ENCODE peak calls at places on chromosomes 2 and 18, in ten cellular contexts. T is breast epithelium; O is adrenal gland; V is colonic mucosa; L is type B pancreatic cell; U is esophagus squamous epithelium; J is CD4-positive, alpha-beta T cell; W is hepatocyte; S is progenitor cell of endocrine pancreas; Y is HCT116. B is an unnamed sample.

GRCh38 chr2:241796209-241796608 is 12.8 kb upstream of the NEU4 start:
- DNase-seq in T (no peak), O (no peak), V (no peak), L (no peak), U (no peak), J (peak; percentile 3), W (no peak), S (no peak), Y (no peak), B (no peak)

GRCh38 chr2:113896791-113897190 is 6.9 kb downstream of the ACTR3 start:
- DNase-seq in T (no peak), O (no peak), V (no peak), L (no peak), U (no peak), J (no peak), W (no peak), S (no peak), Y (no peak), B (no peak)

GRCh38 chr2:142777742-142778141 is 99.7 kb upstream of the KYNU start:
- DNase-seq in T (no peak), O (no peak), V (no peak), L (no peak), U (no peak), J (no peak), W (no peak), S (no peak), Y (no peak), B (no peak)

GRCh38 chr2:101356486-101356885 is 30.8 kb downstream of the CREG2 start:
- DNase-seq in T (no peak), O (no peak), V (no peak), L (no peak), U (no peak), J (no peak), W (no peak), S (no peak), Y (no peak), B (no peak)

GRCh38 chr2:3094999-3095958 is 282.3 kb downstream of the EIPR1 start:
- DNase-seq in T (peak; percentile 10), O (no peak), V (peak; percentile 11), L (no peak), U (no peak), J (no peak), W (no peak), S (no peak), Y (no peak), B (no peak)

GRCh38 chr2:128228894-128229293 is 89.8 kb downstream of the HS6ST1 start:
- DNase-seq in T (no peak), O (no peak), V (no peak), L (no peak), U (no peak), J (no peak), W (no peak), S (no peak), Y (no peak), B (no peak)

GRCh38 chr2:64808092-64808491 is 154.4 kb upstream of the SERTAD2 start:
- DNase-seq in T (no peak), O (no peak), V (no peak), L (no peak), U (no peak), J (no peak), W (no peak), S (no peak), Y (no peak), B (no peak)

GRCh38 chr18:26777316-26778053 is 88.0 kb downstream of the AQP4 start:
- DNase-seq in T (peak; percentile 34), O (no peak), V (no peak), L (no peak), U (no peak), J (no peak), W (peak; percentile 19), S (no peak), Y (no peak), B (no peak)

GRCh38 chr2:233314180-233314579 is 6.6 kb downstream of the SAG start:
- DNase-seq in T (no peak), O (no peak), V (no peak), L (no peak), U (no peak), J (no peak), W (no peak), S (no peak), Y (no peak), B (no peak)

GRCh38 chr2:216695401-216695821 is at the start of gene IGFBP5:
- DNase-seq in T (peak; percentile 78), O (peak; percentile 84), V (peak; percentile 72), L (peak; percentile 85), U (no peak), J (no peak), W (peak; percentile 94), S (no peak), Y (no peak), B (peak; percentile 69)

GRCh38 chr2:219247678-219248642 is 2.7 kb downstream of the STK16 start:
- DNase-seq in T (no peak), O (no peak), V (no peak), L (no peak), U (no peak), J (peak; percentile 72), W (no peak), S (no peak), Y (no peak), B (no peak)

GRCh38 chr2:63792523-63792922 is 49.2 kb upstream of the UGP2 start:
- DNase-seq in T (no peak), O (no peak), V (no peak), L (no peak), U (no peak), J (no peak), W (peak; percentile 10), S (no peak), Y (no peak), B (peak; percentile 6)

GRCh38 chr2:120177011-120177621 is 46.1 kb downstream of the TMEM185B start:
- DNase-seq in T (peak; percentile 21), O (peak; percentile 29), V (peak; percentile 28), L (no peak), U (no peak), J (peak; percentile 79), W (no peak), S (no peak), Y (no peak), B (no peak)

GRCh38 chr2:120180066-120180465 is 43.1 kb downstream of the TMEM185B start:
- DNase-seq in T (no peak), O (no peak), V (no peak), L (no peak), U (no peak), J (no peak), W (no peak), S (no peak), Y (no peak), B (no peak)

GRCh38 chr2:120177973-120178372 is 45.2 kb downstream of the TMEM185B start:
- DNase-seq in T (no peak), O (no peak), V (no peak), L (no peak), U (no peak), J (no peak), W (no peak), S (no peak), Y (no peak), B (no peak)

GRCh38 chr2:120176526-120176925 is 46.7 kb downstream of the TMEM185B start:
- DNase-seq in T (no peak), O (no peak), V (no peak), L (no peak), U (no peak), J (no peak), W (no peak), S (no peak), Y (no peak), B (no peak)

DNA sequence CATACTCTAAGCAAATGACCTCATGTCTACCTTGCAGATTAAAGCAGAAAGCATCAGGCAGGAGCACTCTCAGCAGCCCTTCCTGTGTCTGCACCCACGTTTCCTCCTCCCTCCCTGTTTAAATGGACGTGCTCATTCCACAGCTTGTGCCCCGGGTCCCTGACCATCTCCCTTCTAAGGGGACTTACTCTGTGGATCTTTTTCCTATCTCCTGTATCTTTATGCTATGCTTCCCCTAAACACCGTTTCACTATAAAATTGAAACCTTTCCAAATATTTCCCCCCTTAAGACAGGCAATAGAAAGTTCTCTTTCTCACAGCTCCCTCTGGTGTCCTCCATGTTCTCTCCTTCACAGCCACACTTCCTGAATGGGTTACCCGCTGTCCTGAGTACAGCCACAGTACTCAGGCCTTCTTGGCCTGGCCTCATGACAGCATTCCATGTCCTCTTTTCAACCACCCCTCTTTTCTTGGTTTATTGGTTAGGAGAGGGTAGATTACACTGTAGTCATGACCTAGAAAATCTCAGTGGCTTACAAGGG is 41.1 kb downstream of the TMEM185B start:
- DNase-seq in T (no peak), O (no peak), V (no peak), L (no peak), U (no peak), J (no peak), W (no peak), S (no peak), Y (no peak), B (no peak)
- TF ChIP-seq CTCF in T (no peak), O (no peak), V (no peak), L (no peak), U (no peak), J (peak; percentile 9), W (no peak), S (no peak), Y (no peak), B (no peak)

GRCh38 chr2:136117909-136118818 is at the start of gene CXCR4:
- DNase-seq in T (peak; percentile 57), O (peak; percentile 80), V (peak; percentile 76), L (peak; percentile 87), U (peak; percentile 54), J (peak; percentile 89), W (peak; percentile 68), S (peak; percentile 80), Y (peak; percentile 34), B (peak; percentile 83)
- TF ChIP-seq CTCF in T (no peak), O (no peak), V (no peak), L (peak; percentile 60), U (no peak), J (no peak), W (peak; percentile 14), S (peak; percentile 37), Y (no peak), B (peak; percentile 20)

DNA sequence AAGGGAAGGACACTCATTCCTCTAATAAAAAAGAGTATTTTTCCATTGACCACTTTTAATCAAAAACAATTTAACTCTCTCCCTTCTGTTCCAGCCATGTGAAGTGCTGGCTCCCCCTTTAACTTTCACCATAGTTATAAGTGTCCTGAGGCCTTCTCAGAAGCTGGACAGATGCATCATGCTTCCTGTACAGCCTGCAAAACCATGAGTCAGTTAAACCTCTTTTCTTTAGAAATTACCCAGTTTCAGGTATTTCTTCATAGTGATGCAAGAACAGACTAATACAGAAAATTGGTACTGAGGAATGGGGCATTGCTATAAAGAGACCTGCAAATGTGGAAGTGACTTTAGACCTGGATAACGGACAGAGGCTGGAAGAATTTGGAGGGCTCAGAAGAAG is 643.6 kb upstream of the DDX18 start:
- DNase-seq in T (no peak), O (no peak), V (no peak), L (no peak), U (no peak), J (no peak), W (no peak), S (no peak), Y (no peak), B (no peak)
- TF ChIP-seq CTCF in T (no peak), O (no peak), V (no peak), L (no peak), U (no peak), J (no peak), W (no peak), S (no peak), Y (no peak), B (no peak)

GRCh38 chr2:160019374-160020098 is 42.9 kb downstream of the PLA2R1 start:
- DNase-seq in T (no peak), O (no peak), V (no peak), L (no peak), U (no peak), J (no peak), W (no peak), S (no peak), Y (no peak), B (no peak)

GRCh38 chr2:160022162-160022561 is 40.3 kb downstream of the PLA2R1 start:
- DNase-seq in T (no peak), O (no peak), V (no peak), L (no peak), U (no peak), J (no peak), W (no peak), S (no peak), Y (no peak), B (no peak)
- TF ChIP-seq CTCF in T (no peak), O (no peak), V (no peak), L (peak; percentile 71), U (no peak), J (no peak), W (peak; percentile 15), S (peak; percentile 27), Y (peak; percentile 44), B (no peak)

B was measured in Calu3.